ENCODE peak calls at places on chromosomes 7 and 10, in five cellular contexts. P, J, I, D and X are unnamed samples.

GRCh38 chr7:124532166-124532565 is 233.4 kb downstream of the GPR37 start:
- DNase-seq in J (no peak), I (no peak), D (no peak), P (no peak), X (no peak)

GRCh38 chr7:134900430-134900876 is 85.9 kb upstream of the AGBL3 start:
- DNase-seq in D (no peak), J (no peak), I (no peak), P (no peak), X (no peak)

GRCh38 chr10:73117976-73118743 is 7.9 kb downstream of the NUDT13 start:
- DNase-seq in P (no peak), J (no peak), I (peak; percentile 59), D (no peak), X (peak; percentile 32)

GRCh38 chr7:7923818-7924217 is 44.8 kb upstream of the GLCCI1 start:
- DNase-seq in J (no peak), I (no peak), D (no peak), P (no peak), X (no peak)

GRCh38 chr7:71775648-71776047 is 636.5 kb downstream of the CALN1 start:
- DNase-seq in D (no peak), I (no peak), P (no peak), J (no peak), X (no peak)

GRCh38 chr7:139078399-139078798 is 31.1 kb downstream of the ZC3HAV1 start:
- DNase-seq in D (no peak), J (no peak), P (no peak), I (no peak), X (no peak)

GRCh38 chr7:32163141-32163806 is 93.1 kb upstream of the PDE1C start:
- DNase-seq in P (no peak), D (no peak), I (no peak), J (no peak), X (no peak)

GRCh38 chr7:47428052-47428779 is 153.7 kb downstream of the TNS3 start:
- DNase-seq in J (no peak), I (no peak), D (no peak), P (no peak), X (no peak)

GRCh38 chr7:141945356-141945755 is 1.4 kb downstream of the CLEC5A start:
- DNase-seq in P (no peak), D (no peak), I (no peak), J (no peak), X (no peak)

GRCh38 chr10:124728071-124728829 is 15.9 kb downstream of the FAM53B start:
- DNase-seq in I (no peak), P (peak; percentile 27), D (no peak), J (peak; percentile 79), X (no peak)

GRCh38 chr7:159149488-159149887 is 4.8 kb upstream of the VIPR2 start:
- DNase-seq in J (peak; percentile 41), P (no peak), I (no peak), D (no peak), X (no peak)

GRCh38 chr7:42221304-42221703 is 15.7 kb downstream of the GLI3 start:
- DNase-seq in J (no peak), D (no peak), P (no peak), I (no peak), X (no peak)

GRCh38 chr10:118501171-118501570 is 94.3 kb downstream of the PRLHR start:
- DNase-seq in J (no peak), I (no peak), D (no peak), P (no peak), X (no peak)

GRCh38 chr7:41035788-41036187 is 667.1 kb downstream of the INHBA start:
- DNase-seq in P (no peak), J (no peak), I (no peak), D (no peak), X (no peak)

GRCh38 chr7:142308918-142309317 is 51.1 kb upstream of the PRSS58 start:
- DNase-seq in I (no peak), D (no peak), P (no peak), J (no peak), X (no peak)

GRCh38 chr10:122648599-122649428 is 50.8 kb downstream of the C10orf120 start:
- DNase-seq in D (peak; percentile 35), P (no peak), J (peak; percentile 69), I (peak; percentile 49), X (no peak)

GRCh38 chr10:96272256-96272985 is 1.1 kb upstream of the BLNK start:
- DNase-seq in I (no peak), J (no peak), P (no peak), D (no peak), X (no peak)

GRCh38 chr10:104447899-104448298 is 94.3 kb downstream of the CFAP58 start:
- DNase-seq in I (no peak), J (no peak), P (no peak), D (no peak), X (no peak)

GRCh38 chr10:73744690-73744994 is 470 bp downstream of the SEC24C start:
- DNase-seq in J (no peak), D (no peak), I (no peak), P (no peak), X (peak; percentile 41)

DNA sequence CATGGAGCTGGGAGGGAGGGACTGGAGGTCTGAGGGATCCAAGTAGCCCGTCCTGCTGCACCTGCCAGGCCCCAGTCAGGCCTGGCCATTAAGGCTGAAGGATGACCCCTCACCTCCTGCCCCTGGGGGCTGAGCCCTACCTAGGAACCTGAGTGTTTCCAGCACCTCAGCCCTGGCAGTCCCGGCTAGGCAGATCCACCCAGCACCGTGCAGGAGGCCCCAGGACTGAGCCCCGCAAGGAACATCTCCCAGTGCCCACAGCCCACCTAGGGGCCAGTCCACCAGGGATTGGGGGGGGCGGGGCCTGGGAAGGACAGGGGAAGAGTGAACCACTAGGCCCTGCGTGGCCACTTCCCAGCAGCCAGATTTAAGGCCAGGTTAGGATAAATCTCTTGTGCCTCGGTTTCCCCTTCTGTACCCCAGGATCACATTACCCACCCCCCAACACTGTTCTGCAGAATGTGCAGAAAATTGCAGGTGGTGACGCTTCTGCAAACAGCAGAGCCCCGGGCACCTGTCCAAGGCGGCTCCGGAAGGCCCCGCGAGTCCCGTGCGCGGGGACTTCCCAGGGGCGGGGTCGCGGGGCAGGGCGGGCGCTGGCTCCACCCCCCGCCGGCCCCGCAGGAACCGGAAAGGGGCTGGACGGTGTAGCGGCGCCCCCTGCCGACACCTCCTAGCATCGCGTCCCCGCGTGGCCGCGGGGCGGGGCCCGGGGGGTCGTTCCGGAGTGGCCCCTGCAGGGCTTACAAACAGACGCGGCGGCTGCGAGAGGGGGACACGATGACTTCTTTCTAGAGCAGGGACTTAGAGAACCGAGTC is 55.9 kb downstream of the PWWP2B start:
- DNase-seq in P (peak; percentile 82), D (peak; percentile 100), J (peak; percentile 98), I (no peak), X (peak; percentile 99)
- TF ChIP-seq POLR2AphosphoS5 in P (no peak), D (no peak), J (peak; percentile 78), I (no peak), X (no peak)

GRCh38 chr7:116583653-116584052 is 58.8 kb downstream of the CAV1 start:
- DNase-seq in P (no peak), J (no peak), D (peak; percentile 10), I (no peak), X (peak; percentile 7)
- TF ChIP-seq POLR2A in P (no peak), J (no peak), D (no peak), I (no peak), X (no peak)

GRCh38 chr7:54749200-54749599 is 9.8 kb downstream of the SEC61G start:
- DNase-seq in J (no peak), P (no peak), I (no peak), D (no peak), X (no peak)
- TF ChIP-seq POLR2AphosphoS5 in J (no peak), P (no peak), I (no peak), D (no peak), X (no peak)

DNA sequence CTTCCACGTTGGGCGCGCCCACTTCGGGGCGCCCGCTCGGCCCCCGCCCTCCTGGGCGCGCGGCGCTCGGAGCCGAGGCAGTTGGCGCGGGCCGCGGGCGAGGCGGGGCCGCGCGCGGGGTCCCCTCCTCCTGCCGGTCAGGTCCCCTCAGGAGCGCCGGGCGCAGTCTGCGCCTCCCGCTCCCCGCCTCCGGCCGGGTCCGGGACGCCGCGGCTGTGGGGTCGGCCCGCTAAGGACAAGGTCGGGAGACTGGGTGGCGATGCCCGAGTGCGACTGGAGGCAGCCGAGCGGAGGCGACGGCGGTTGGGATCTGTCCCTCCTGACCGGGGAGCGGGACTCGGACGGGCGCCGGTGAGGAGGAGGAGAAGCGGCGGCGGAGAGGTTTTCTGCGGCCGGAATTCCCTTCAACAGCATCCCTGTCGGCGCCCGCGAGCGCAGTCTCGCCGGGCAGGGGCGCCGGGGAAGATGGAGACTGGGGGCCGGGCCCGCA is at the start of gene ATRNL1:
- DNase-seq in J (peak; percentile 79), P (no peak), D (peak; percentile 45), I (no peak), X (peak; percentile 41)
- TF ChIP-seq POLR2A in J (no peak), P (no peak), D (no peak), I (no peak), X (peak; percentile 67)

GRCh38 chr10:48497965-48498770 is 106.7 kb downstream of the ARHGAP22 start:
- DNase-seq in D (no peak), P (no peak), I (no peak), J (no peak), X (no peak)
- TF ChIP-seq POLR2AphosphoS5 in D (no peak), P (no peak), I (no peak), J (no peak), X (no peak)

DNA sequence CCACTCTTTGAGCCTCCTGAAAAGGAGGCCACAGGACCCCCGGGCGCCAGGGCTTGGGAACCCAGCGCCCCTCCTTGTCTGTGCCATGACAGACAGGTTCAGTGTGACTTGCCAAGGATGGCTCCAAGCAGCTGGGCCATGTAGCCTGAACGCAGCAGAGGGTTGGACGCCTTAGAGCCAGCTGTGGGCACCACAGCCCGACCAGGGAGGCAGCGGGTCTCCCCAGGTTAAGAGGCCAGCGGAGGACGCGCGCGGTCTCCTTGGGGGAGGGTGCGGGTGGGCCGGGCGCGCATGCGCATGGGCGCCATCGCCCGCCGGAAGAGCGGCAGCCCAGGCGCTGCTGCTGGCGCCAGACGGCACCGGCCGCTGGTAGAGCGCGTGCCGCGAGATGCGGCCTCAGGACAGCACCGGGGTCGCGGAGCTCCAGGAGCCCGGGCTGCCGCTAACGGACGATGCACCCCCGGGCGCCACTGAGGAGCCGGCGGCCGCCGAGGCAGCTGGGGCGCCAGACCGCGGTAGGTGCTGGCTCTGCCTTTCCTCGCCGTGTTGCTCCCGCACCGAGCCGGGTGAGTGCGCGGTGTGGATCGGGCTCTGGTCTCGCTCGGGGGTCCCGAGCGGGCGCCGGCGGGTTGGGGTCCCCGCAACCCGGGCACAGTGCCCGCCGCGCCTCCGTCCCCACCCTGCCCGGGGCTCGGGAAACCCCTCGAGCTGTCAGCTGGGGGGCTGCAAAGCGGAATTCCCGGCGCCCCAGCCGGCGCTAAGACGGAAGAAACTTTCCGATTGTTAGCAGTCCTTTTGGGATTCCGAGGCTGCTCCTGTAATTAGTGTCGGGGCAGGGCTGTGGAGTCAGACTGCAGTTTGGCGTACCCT is at the start of gene SLC35G1:
- DNase-seq in I (peak; percentile 38), D (peak; percentile 82), J (peak; percentile 91), P (no peak), X (peak; percentile 84)
- TF ChIP-seq POLR2A in I (peak; percentile 91), D (peak; percentile 80), J (no peak), P (no peak), X (peak; percentile 92)